ENCODE peak calls at places on chromosomes 4 and X, in six cellular contexts. U is pancreas; T is tibial nerve; Y is CD8-positive, alpha-beta T cell; Z is adrenal gland; G is choroid plexus epithelial cell. H is an unnamed sample.

GRCh38 chr4:103136671-103137445 is 37.2 kb upstream of the BDH2 start:
- DNase-seq in U (no peak), T (no peak), Y (no peak), Z (no peak), G (no peak), H (no peak)

GRCh38 chrX:99078301-99078700 is 1331.8 kb downstream of the PCDH19 start:
- DNase-seq in U (no peak), T (no peak), Y (no peak), Z (peak), G (no peak), H (no peak)

GRCh38 chrX:134026732-134027311 is 41.4 kb upstream of the GPC3 start:
- DNase-seq in U (peak), T (peak), Y (no peak), Z (peak), G (peak), H (no peak)

GRCh38 chrX:106894978-106895452 is 8.1 kb downstream of the RIPPLY1 start:
- DNase-seq in U (no peak), T (no peak), Y (no peak), Z (peak), G (peak), H (peak)

GRCh38 chr4:26081795-26082498 is 167.9 kb downstream of the SMIM20 start:
- DNase-seq in U (no peak), T (no peak), Y (no peak), Z (no peak), G (peak), H (no peak)

GRCh38 chr4:55729306-55730142 is 90.1 kb upstream of the EXOC1L start:
- DNase-seq in U (no peak), T (no peak), Y (no peak), Z (no peak), G (no peak), H (no peak)

GRCh38 chrX:152635941-152636340 is 1.8 kb upstream of the GABRQ start:
- DNase-seq in U (peak), T (peak), Y (no peak), Z (peak), G (peak), H (peak)

GRCh38 chr4:112075129-112075753 is 70.0 kb upstream of the FAM241A start:
- DNase-seq in U (peak), T (no peak), Y (no peak), Z (no peak), G (peak), H (no peak)

GRCh38 chrX:46447384-46447783 is 97.8 kb downstream of the ZNF674 start:
- DNase-seq in U (no peak), T (no peak), Y (no peak), Z (no peak), G (no peak), H (no peak)

GRCh38 chr4:148515248-148515647 is 73.0 kb upstream of the NR3C2 start:
- DNase-seq in U (no peak), T (no peak), Y (no peak), Z (no peak), G (peak), H (no peak)

GRCh38 chrX:154730271-154730883 is 20.5 kb downstream of the GAB3 start:
- DNase-seq in U (peak), T (no peak), Y (no peak), Z (peak), G (peak), H (no peak)

GRCh38 chrX:30065226-30065625 is 150.1 kb upstream of the MAGEB2 start:
- DNase-seq in U (no peak), T (no peak), Y (no peak), Z (no peak), G (peak), H (no peak)

GRCh38 chr4:123816462-123816861 is 419.9 kb downstream of the SPRY1 start:
- DNase-seq in U (no peak), T (no peak), Y (no peak), Z (no peak), G (no peak), H (peak)

GRCh38 chr4:18041114-18041513 is 19.6 kb upstream of the LCORL start:
- DNase-seq in U (no peak), T (no peak), Y (no peak), Z (no peak), G (no peak), H (no peak)

GRCh38 chrX:115650916-115651315 is 89.9 kb downstream of the PLS3 start:
- DNase-seq in U (peak), T (no peak), Y (no peak), Z (peak), G (peak), H (peak)

GRCh38 chr4:4820739-4821138 is 38.7 kb upstream of the MSX1 start:
- DNase-seq in U (no peak), T (no peak), Y (peak), Z (no peak), G (no peak), H (no peak)

GRCh38 chr4:96149911-96150310 is 310.0 kb downstream of the PDHA2 start:
- DNase-seq in U (no peak), T (no peak), Y (no peak), Z (no peak), G (no peak), H (no peak)

GRCh38 chr4:3827616-3828492 is 61.7 kb downstream of the ADRA2C start:
- DNase-seq in U (peak), T (no peak), Y (no peak), Z (peak), G (peak), H (no peak)

GRCh38 chrX:46588263-46588662 is 14.7 kb downstream of the CHST7 start:
- DNase-seq in U (no peak), T (peak), Y (peak), Z (peak), G (peak), H (no peak)

GRCh38 chr4:83917572-83917971 is 381.7 kb downstream of the GPAT3 start:
- DNase-seq in U (no peak), T (no peak), Y (no peak), Z (no peak), G (peak), H (no peak)

GRCh38 chrX:140664939-140665338 is 44.6 kb upstream of the LINC00632 start:
- DNase-seq in U (no peak), T (no peak), Y (no peak), Z (no peak), G (peak), H (no peak)

GRCh38 chrX:140661657-140662056 is 47.9 kb upstream of the LINC00632 start:
- DNase-seq in U (no peak), T (no peak), Y (no peak), Z (no peak), G (peak), H (no peak)
- TF ChIP-seq CTCF in U (no peak), T (no peak), Y (no peak), Z (no peak), G (peak), H (no peak)

DNA sequence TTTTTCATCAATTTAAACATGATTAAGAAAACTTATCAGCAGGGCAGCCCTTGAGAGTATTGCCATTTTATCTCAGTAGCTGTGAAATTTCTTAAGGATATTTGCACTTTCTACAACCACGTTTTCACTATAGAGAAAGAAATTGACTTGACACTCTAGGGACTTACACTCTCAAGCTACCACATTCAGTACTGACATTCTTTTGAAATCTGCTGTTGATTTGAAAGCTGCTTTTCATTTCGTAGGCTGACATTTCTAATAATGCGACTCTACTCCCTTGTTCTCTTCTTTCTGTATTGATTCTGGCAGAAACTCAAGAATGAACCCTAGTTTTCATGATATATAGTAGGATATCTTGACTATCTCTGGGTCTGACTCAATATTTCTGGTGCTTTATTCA is 13.6 kb upstream of the GRXCR1 start:
- DNase-seq in U (no peak), T (no peak), Y (no peak), Z (no peak), G (no peak), H (no peak)
- H3K4me3 ChIP-seq in U (no peak), T (no peak), Y (no peak), Z (no peak), G (no peak), H (no peak)

DNA sequence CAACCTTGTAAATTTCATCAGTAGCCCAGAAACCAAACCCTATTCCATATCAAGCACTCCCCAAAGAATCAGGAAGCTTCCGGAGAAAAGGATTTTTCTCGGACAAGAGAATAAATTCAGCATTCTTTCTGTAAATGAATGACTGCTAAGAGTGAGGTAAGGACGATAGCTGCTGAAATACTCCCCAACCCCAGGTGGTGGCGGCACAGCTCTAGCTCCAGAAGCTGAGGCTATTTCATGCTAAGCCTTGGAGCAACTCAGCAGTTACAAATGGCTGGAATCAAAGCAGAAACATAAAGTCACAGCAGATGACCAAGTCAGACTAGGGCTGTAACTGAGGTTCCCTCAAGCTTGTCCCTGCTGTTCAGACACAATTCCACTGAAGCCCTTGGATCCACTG is 13.9 kb upstream of the PCDH19 start:
- DNase-seq in U (no peak), T (no peak), Y (no peak), Z (no peak), G (peak), H (no peak)
- TF ChIP-seq CTCF in U (no peak), T (no peak), Y (no peak), Z (no peak), G (peak), H (no peak)

GRCh38 chrX:49185062-49185394 is 1.1 kb downstream of the PRICKLE3 start:
- DNase-seq in U (no peak), T (no peak), Y (no peak), Z (no peak), G (no peak), H (no peak)

GRCh38 chrX:49187028-49187394 is 838 bp upstream of the PRICKLE3 start:
- DNase-seq in U (no peak), T (no peak), Y (no peak), Z (no peak), G (no peak), H (no peak)

GRCh38 chrX:49186125-49187027 is at the start of gene PRICKLE3:
- DNase-seq in U (peak), T (peak), Y (peak), Z (peak), G (peak), H (no peak)

GRCh38 chrX:49184294-49185061 is 1.7 kb downstream of the PRICKLE3 start:
- DNase-seq in U (peak), T (peak), Y (no peak), Z (peak), G (peak), H (no peak)

GRCh38 chrX:49183701-49184281 is 2.4 kb downstream of the PRICKLE3 start:
- DNase-seq in U (peak), T (no peak), Y (no peak), Z (no peak), G (no peak), H (no peak)
- H3K4me3 ChIP-seq in U (no peak), T (peak), Y (no peak), Z (no peak), G (peak), H (no peak)

GRCh38 chr4:163111588-163111987 is 55.1 kb downstream of the NAF1 start:
- DNase-seq in U (no peak), T (no peak), Y (no peak), Z (no peak), G (peak), H (no peak)

GRCh38 chr4:163110442-163110841 is 56.2 kb downstream of the NAF1 start:
- DNase-seq in U (no peak), T (no peak), Y (no peak), Z (no peak), G (no peak), H (no peak)

GRCh38 chr4:163109967-163110366 is 56.7 kb downstream of the NAF1 start:
- DNase-seq in U (no peak), T (no peak), Y (no peak), Z (no peak), G (no peak), H (no peak)

GRCh38 chr4:163108614-163109013 is 58.1 kb downstream of the NAF1 start:
- DNase-seq in U (no peak), T (no peak), Y (no peak), Z (no peak), G (no peak), H (no peak)

GRCh38 chr4:163107754-163108153 is 58.9 kb downstream of the NAF1 start:
- DNase-seq in U (no peak), T (no peak), Y (no peak), Z (no peak), G (peak), H (no peak)
- TF ChIP-seq CTCF in U (no peak), T (no peak), Y (no peak), Z (peak), G (peak), H (peak)